ENCODE peak calls at places on chromosomes 4 and X, in ten cellular contexts. J is NCI-H1105 treated with DMSO at 0.1 percent for 48 hours, Y is IMR-90, B is AG09309, V is lower lobe of right lung, G is Right ventricle myocardium inferior, M is iris pigment epithelial cell, U is GM23248, W is fibroblast of the aortic adventitia, H is MV-4-11. R is an unnamed sample.

GRCh38 chrX:107599371-107599970 is 28.8 kb upstream of the PRPS1 start:
- DNase-seq in W (no peak), Y (no peak), G (no peak), J (no peak), M (no peak), U (no peak), B (no peak), H (no peak), V (no peak), R (no peak)

GRCh38 chr4:128866281-128866680 is 56.8 kb downstream of the JADE1 start:
- DNase-seq in J (no peak), H (no peak), G (no peak), V (no peak), Y (no peak), M (no peak), U (no peak), B (no peak), W (no peak), R (no peak)

GRCh38 chr4:138405439-138405838 is 163.3 kb upstream of the SLC7A11 start:
- DNase-seq in H (peak), W (peak), V (no peak), M (peak), J (no peak), B (no peak), G (no peak), U (peak), Y (peak), R (no peak)

GRCh38 chr4:139076016-139076744 is 60.6 kb downstream of the NOCT start:
- DNase-seq in H (no peak), W (no peak), Y (no peak), J (no peak), G (no peak), U (no peak), V (no peak), B (no peak), M (no peak), R (no peak)

GRCh38 chr4:145734576-145735329 is 54.8 kb downstream of the C4orf51 start:
- DNase-seq in G (no peak), W (peak), H (no peak), Y (peak), V (peak), M (peak), B (peak), U (peak), J (no peak), R (peak)

GRCh38 chr4:87811977-87812376 is 12.6 kb downstream of the IBSP start:
- DNase-seq in V (no peak), G (no peak), W (no peak), Y (peak), U (no peak), M (peak), H (no peak), J (no peak), B (no peak), R (no peak)

GRCh38 chrX:28787206-28787605 is 200.0 kb downstream of the IL1RAPL1 start:
- DNase-seq in G (no peak), V (no peak), H (no peak), Y (peak), W (peak), U (peak), J (no peak), M (peak), B (no peak), R (peak)

GRCh38 chr4:19317377-19317776 is 934.3 kb upstream of the SLIT2 start:
- DNase-seq in J (no peak), Y (no peak), M (no peak), G (no peak), H (no peak), U (no peak), B (no peak), V (no peak), W (no peak), R (no peak)

GRCh38 chr4:80112236-80112635 is 39.2 kb upstream of the ANTXR2 start:
- DNase-seq in Y (peak), H (no peak), G (no peak), J (no peak), U (peak), W (peak), V (no peak), M (no peak), B (peak), R (peak)

GRCh38 chrX:39721570-39722279 is 376.0 kb downstream of the BCOR start:
- DNase-seq in H (peak), G (no peak), V (no peak), B (no peak), M (peak), U (peak), W (peak), J (no peak), Y (peak), R (peak)

GRCh38 chr4:122625156-122625555 is 4.3 kb upstream of the IL21 start:
- DNase-seq in J (no peak), M (no peak), G (no peak), B (no peak), V (no peak), Y (peak), H (no peak), U (peak), W (peak), R (peak)

GRCh38 chrX:81215685-81216084 is 13.8 kb downstream of the SH3BGRL start:
- DNase-seq in U (no peak), B (no peak), J (no peak), M (no peak), W (no peak), H (no peak), V (no peak), Y (no peak), G (no peak), R (no peak)

GRCh38 chr4:169205146-169205806 is 65.5 kb downstream of the SH3RF1 start:
- DNase-seq in W (peak), J (no peak), U (peak), Y (no peak), M (no peak), V (no peak), H (no peak), B (no peak), G (no peak), R (no peak)

GRCh38 chrX:110588164-110588563 is 207.5 kb downstream of the CHRDL1 start:
- DNase-seq in M (no peak), Y (no peak), G (no peak), W (no peak), H (no peak), J (peak), V (no peak), U (no peak), B (no peak), R (no peak)

GRCh38 chr4:83010111-83010521 is 507 bp downstream of the LIN54 start:
- DNase-seq in U (peak), B (no peak), J (peak), G (no peak), Y (peak), W (peak), V (no peak), M (peak), H (no peak), R (no peak)

GRCh38 chrX:14064632-14065432 is 35.1 kb upstream of the GEMIN8 start:
- DNase-seq in J (no peak), V (no peak), B (no peak), H (no peak), M (peak), Y (peak), U (no peak), G (no peak), W (peak), R (no peak)

GRCh38 chr4:183987529-183987946 is 82.4 kb downstream of the STOX2 start:
- DNase-seq in G (peak), W (peak), J (peak), V (peak), Y (peak), M (peak), U (peak), H (no peak), B (peak), R (peak)

GRCh38 chrX:79270401-79270800 is 96.7 kb downstream of the ITM2A start:
- DNase-seq in W (no peak), J (no peak), H (peak), B (no peak), M (no peak), G (no peak), U (no peak), Y (no peak), V (peak), R (no peak)

GRCh38 chr4:40058854-40059253 is 2.2 kb downstream of the N4BP2 start:
- DNase-seq in M (no peak), V (no peak), H (no peak), Y (no peak), G (no peak), J (no peak), U (peak), B (no peak), W (no peak), R (no peak)

GRCh38 chrX:2819345-2820130 is 9.2 kb upstream of the GYG2 start:
- DNase-seq in W (peak), H (no peak), V (no peak), Y (peak), U (peak), J (no peak), G (no peak), M (peak), B (peak), R (no peak)

GRCh38 chr4:7933631-7934510 is 5.8 kb downstream of the AFAP1 start:
- DNase-seq in U (peak), B (no peak), Y (peak), W (peak), V (no peak), H (peak), J (no peak), G (no peak), M (no peak), R (no peak)

GRCh38 chr4:94548571-94548970 is 96.8 kb downstream of the PDLIM5 start:
- DNase-seq in V (no peak), B (peak), G (no peak), W (peak), H (peak), M (peak), J (no peak), U (peak), Y (peak), R (no peak)

GRCh38 chr4:78645853-78646757 is 94.5 kb downstream of the ANXA3 start:
- DNase-seq in V (peak), W (peak), M (peak), J (no peak), B (peak), Y (peak), U (peak), G (peak), H (peak), R (peak)